ENCODE peak calls at places on chromosomes 6 and 20, in four cellular contexts. One of them, this sample, is unnamed. For H3K4me1, the result is how much of the 10 kb centered on the place peaks cover.

GRCh38 chr6:5723905-5724691 is 282.6 kb downstream of the NRN1 start:
- DNase-seq in thoracic aorta: no peak
- DNase-seq in transverse colon: peak
- DNase-seq in iPS DF 6.9: no peak
- DNase-seq in this sample: no peak

GRCh38 chr20:17808357-17808756 is 108.6 kb downstream of the BANF2 start:
- DNase-seq in iPS DF 6.9: no peak
- DNase-seq in transverse colon: no peak
- DNase-seq in thoracic aorta: peak
- DNase-seq in this sample: peak

GRCh38 chr6:138987299-138987642 is 782 bp downstream of the REPS1 start:
- DNase-seq in iPS DF 6.9: no peak
- DNase-seq in thoracic aorta: no peak
- DNase-seq in transverse colon: no peak
- DNase-seq in this sample: no peak

GRCh38 chr6:170393807-170394399 is 87.3 kb downstream of the FAM120B start:
- DNase-seq in thoracic aorta: no peak
- DNase-seq in transverse colon: no peak
- DNase-seq in iPS DF 6.9: no peak
- DNase-seq in this sample: no peak

GRCh38 chr6:147615659-147616456 is 107.4 kb downstream of the SAMD5 start:
- DNase-seq in thoracic aorta: no peak
- DNase-seq in transverse colon: no peak
- DNase-seq in iPS DF 6.9: no peak
- DNase-seq in this sample: no peak

GRCh38 chr6:169248521-169248971 is 5.1 kb downstream of the THBS2 start:
- DNase-seq in transverse colon: no peak
- DNase-seq in iPS DF 6.9: no peak
- DNase-seq in thoracic aorta: no peak
- DNase-seq in this sample: no peak

GRCh38 chr20:39295301-39295700 is 333.2 kb downstream of the DHX35 start:
- DNase-seq in thoracic aorta: no peak
- DNase-seq in iPS DF 6.9: no peak
- DNase-seq in transverse colon: no peak
- DNase-seq in this sample: no peak

GRCh38 chr6:161303628-161304340 is 29.9 kb upstream of the AGPAT4 start:
- DNase-seq in thoracic aorta: no peak
- DNase-seq in transverse colon: no peak
- DNase-seq in iPS DF 6.9: no peak
- DNase-seq in this sample: no peak

GRCh38 chr6:126293891-126294524 is 45.9 kb upstream of the CENPW start:
- DNase-seq in thoracic aorta: no peak
- DNase-seq in iPS DF 6.9: no peak
- DNase-seq in transverse colon: no peak
- DNase-seq in this sample: no peak

GRCh38 chr6:6684365-6684833 is 95.9 kb downstream of the LY86 start:
- DNase-seq in transverse colon: no peak
- DNase-seq in iPS DF 6.9: no peak
- DNase-seq in thoracic aorta: no peak
- DNase-seq in this sample: no peak

GRCh38 chr6:27280540-27281000 is 31.5 kb downstream of the POM121L2 start:
- DNase-seq in iPS DF 6.9: no peak
- DNase-seq in thoracic aorta: no peak
- DNase-seq in transverse colon: no peak
- DNase-seq in this sample: no peak

GRCh38 chr6:142242269-142242668 is 59.5 kb upstream of the ADGRG6 start:
- DNase-seq in transverse colon: no peak
- DNase-seq in thoracic aorta: no peak
- DNase-seq in iPS DF 6.9: no peak
- DNase-seq in this sample: no peak

GRCh38 chr6:93932175-93932574 is 512.8 kb upstream of the EPHA7 start:
- DNase-seq in transverse colon: no peak
- DNase-seq in thoracic aorta: no peak
- DNase-seq in iPS DF 6.9: no peak
- DNase-seq in this sample: no peak

GRCh38 chr20:23143986-23144695 is 58.0 kb upstream of the CD93 start:
- DNase-seq in thoracic aorta: no peak
- DNase-seq in iPS DF 6.9: no peak
- DNase-seq in transverse colon: peak
- DNase-seq in this sample: no peak

GRCh38 chr6:52511572-52512151 is 65.2 kb downstream of the TRAM2 start:
- DNase-seq in transverse colon: no peak
- DNase-seq in thoracic aorta: no peak
- DNase-seq in iPS DF 6.9: no peak
- DNase-seq in this sample: no peak

GRCh38 chr20:39112196-39112743 is 150.1 kb downstream of the DHX35 start:
- DNase-seq in iPS DF 6.9: peak
- DNase-seq in thoracic aorta: no peak
- DNase-seq in transverse colon: peak
- DNase-seq in this sample: no peak

GRCh38 chr20:24309596-24309995 is 159.8 kb upstream of the SYNDIG1 start:
- DNase-seq in transverse colon: no peak
- DNase-seq in iPS DF 6.9: no peak
- DNase-seq in thoracic aorta: no peak
- DNase-seq in this sample: no peak

DNA sequence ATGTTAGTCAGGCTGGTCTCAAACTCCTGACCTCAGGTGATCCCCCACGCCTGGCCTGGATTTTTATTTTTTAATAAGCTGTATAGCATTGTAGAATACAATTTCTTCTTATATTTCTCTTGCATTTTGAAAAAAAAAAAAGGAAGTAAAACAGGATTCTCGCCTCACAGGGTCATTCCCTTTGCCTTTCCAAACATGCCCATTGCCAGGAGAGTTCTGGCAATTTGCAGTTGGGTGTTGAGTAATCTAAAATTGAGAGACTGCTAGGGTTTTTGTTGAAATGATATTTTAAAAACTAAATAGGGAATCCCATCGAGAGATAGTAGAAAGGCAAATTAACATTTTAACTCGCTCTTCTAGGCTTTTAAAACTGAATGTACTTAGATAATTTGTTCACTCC is 196.1 kb downstream of the JARID2 start:
- DNase-seq in transverse colon: no peak
- DNase-seq in iPS DF 6.9: no peak
- DNase-seq in thoracic aorta: no peak
- DNase-seq in this sample: no peak
- H3K4me1 ChIP-seq in transverse colon: half or more
- H3K4me1 ChIP-seq in iPS DF 6.9: under half
- H3K4me1 ChIP-seq in thoracic aorta: under half
- H3K4me1 ChIP-seq in this sample: under half

DNA sequence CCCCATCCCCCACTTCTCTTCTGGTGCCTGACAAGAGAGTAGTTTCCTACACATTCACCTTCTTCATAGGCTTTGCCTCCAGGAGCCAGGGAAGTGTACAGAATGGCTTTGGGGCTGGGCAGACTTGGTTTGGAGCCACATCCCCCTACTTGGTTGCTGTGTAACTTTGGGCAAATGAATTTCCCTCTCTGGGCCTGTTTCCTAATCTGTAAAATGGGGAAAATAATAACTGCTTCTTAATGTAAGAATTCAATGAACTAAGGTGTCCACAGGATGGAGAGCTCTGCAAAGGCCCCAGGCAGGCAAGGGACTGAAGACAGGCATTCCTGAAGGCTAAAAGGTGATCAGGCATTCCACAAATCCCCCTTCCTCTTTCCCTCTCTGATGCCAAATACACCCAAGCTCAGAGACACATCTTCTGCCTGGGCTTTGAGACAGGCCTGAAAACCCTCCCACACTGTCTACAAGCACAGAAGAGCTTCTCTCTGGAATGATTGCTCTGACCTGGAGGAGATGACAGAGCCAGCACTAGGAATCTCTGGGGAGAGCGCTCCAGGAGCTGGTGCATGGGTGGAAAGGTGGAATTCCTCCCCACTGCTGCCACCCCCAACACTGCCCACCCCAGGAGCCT is 6.9 kb upstream of the C20orf203 start:
- DNase-seq in transverse colon: no peak
- DNase-seq in iPS DF 6.9: no peak
- DNase-seq in thoracic aorta: no peak
- DNase-seq in this sample: no peak
- H3K4me1 ChIP-seq in transverse colon: under half
- H3K4me1 ChIP-seq in iPS DF 6.9: under half
- H3K4me1 ChIP-seq in thoracic aorta: under half
- H3K4me1 ChIP-seq in this sample: under half

GRCh38 chr20:49982346-49983122 is at the start of gene SNAI1:
- DNase-seq in iPS DF 6.9: no peak
- DNase-seq in transverse colon: peak
- DNase-seq in thoracic aorta: no peak
- DNase-seq in this sample: peak

GRCh38 chr20:49985157-49985556 is 2.4 kb downstream of the SNAI1 start:
- DNase-seq in transverse colon: no peak
- DNase-seq in thoracic aorta: no peak
- DNase-seq in iPS DF 6.9: no peak
- DNase-seq in this sample: no peak

GRCh38 chr20:49984426-49985153 is 1.8 kb downstream of the SNAI1 start:
- DNase-seq in transverse colon: no peak
- DNase-seq in iPS DF 6.9: no peak
- DNase-seq in thoracic aorta: no peak
- DNase-seq in this sample: no peak

GRCh38 chr20:49983123-49983847 is 505 bp downstream of the SNAI1 start:
- DNase-seq in iPS DF 6.9: no peak
- DNase-seq in thoracic aorta: no peak
- DNase-seq in transverse colon: no peak
- DNase-seq in this sample: no peak

DNA sequence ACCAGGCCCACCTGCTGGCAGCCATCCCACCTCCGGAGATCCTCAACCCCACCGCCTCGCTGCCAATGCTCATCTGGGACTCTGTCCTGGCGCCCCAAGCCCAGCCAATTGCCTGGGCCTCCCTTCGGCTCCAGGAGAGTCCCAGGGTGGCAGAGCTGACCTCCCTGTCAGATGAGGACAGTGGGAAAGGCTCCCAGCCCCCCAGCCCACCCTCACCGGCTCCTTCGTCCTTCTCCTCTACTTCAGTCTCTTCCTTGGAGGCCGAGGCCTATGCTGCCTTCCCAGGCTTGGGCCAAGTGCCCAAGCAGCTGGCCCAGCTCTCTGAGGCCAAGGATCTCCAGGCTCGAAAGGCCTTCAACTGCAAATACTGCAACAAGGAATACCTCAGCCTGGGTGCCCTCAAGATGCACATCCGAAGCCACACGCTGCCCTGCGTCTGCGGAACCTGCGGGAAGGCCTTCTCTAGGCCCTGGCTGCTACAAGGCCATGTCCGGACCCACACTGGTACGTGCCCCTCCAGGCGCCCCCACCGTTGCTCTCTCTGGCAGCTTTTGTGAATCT is 1.1 kb downstream of the SNAI1 start:
- DNase-seq in transverse colon: no peak
- DNase-seq in thoracic aorta: no peak
- DNase-seq in iPS DF 6.9: no peak
- DNase-seq in this sample: no peak
- H3K4me1 ChIP-seq in transverse colon: half or more
- H3K4me1 ChIP-seq in thoracic aorta: under half
- H3K4me1 ChIP-seq in iPS DF 6.9: under half
- H3K4me1 ChIP-seq in this sample: under half

GRCh38 chr6:11772109-11772830 is 6.3 kb downstream of the ADTRP start:
- DNase-seq in thoracic aorta: no peak
- DNase-seq in transverse colon: no peak
- DNase-seq in iPS DF 6.9: no peak
- DNase-seq in this sample: peak

GRCh38 chr6:11770546-11771466 is 7.8 kb downstream of the ADTRP start:
- DNase-seq in iPS DF 6.9: no peak
- DNase-seq in transverse colon: peak
- DNase-seq in thoracic aorta: peak
- DNase-seq in this sample: peak

GRCh38 chr6:11773013-11773412 is 5.6 kb downstream of the ADTRP start:
- DNase-seq in thoracic aorta: no peak
- DNase-seq in transverse colon: no peak
- DNase-seq in iPS DF 6.9: no peak
- DNase-seq in this sample: no peak

GRCh38 chr6:11769816-11770545 is 8.6 kb downstream of the ADTRP start:
- DNase-seq in transverse colon: peak
- DNase-seq in thoracic aorta: no peak
- DNase-seq in iPS DF 6.9: no peak
- DNase-seq in this sample: no peak

GRCh38 chr6:11771473-11772048 is 7.0 kb downstream of the ADTRP start:
- DNase-seq in thoracic aorta: no peak
- DNase-seq in iPS DF 6.9: no peak
- DNase-seq in transverse colon: no peak
- DNase-seq in this sample: no peak
- H3K4me1 ChIP-seq in thoracic aorta: under half
- H3K4me1 ChIP-seq in iPS DF 6.9: under half
- H3K4me1 ChIP-seq in transverse colon: under half
- H3K4me1 ChIP-seq in this sample: under half

GRCh38 chr6:128508588-128509296 is 11.7 kb downstream of the PTPRK start:
- DNase-seq in thoracic aorta: no peak
- DNase-seq in iPS DF 6.9: no peak
- DNase-seq in transverse colon: no peak
- DNase-seq in this sample: no peak

GRCh38 chr6:128509709-128510108 is 10.7 kb downstream of the PTPRK start:
- DNase-seq in iPS DF 6.9: no peak
- DNase-seq in transverse colon: no peak
- DNase-seq in thoracic aorta: no peak
- DNase-seq in this sample: no peak

GRCh38 chr6:128513878-128514277 is 6.5 kb downstream of the PTPRK start:
- DNase-seq in thoracic aorta: no peak
- DNase-seq in iPS DF 6.9: no peak
- DNase-seq in transverse colon: no peak
- DNase-seq in this sample: no peak

GRCh38 chr6:128512296-128512695 is 8.1 kb downstream of the PTPRK start:
- DNase-seq in transverse colon: no peak
- DNase-seq in iPS DF 6.9: no peak
- DNase-seq in thoracic aorta: no peak
- DNase-seq in this sample: no peak

GRCh38 chr6:128511518-128511917 is 8.9 kb downstream of the PTPRK start:
- DNase-seq in iPS DF 6.9: no peak
- DNase-seq in thoracic aorta: no peak
- DNase-seq in transverse colon: no peak
- DNase-seq in this sample: no peak
- H3K4me1 ChIP-seq in iPS DF 6.9: under half
- H3K4me1 ChIP-seq in thoracic aorta: under half
- H3K4me1 ChIP-seq in transverse colon: half or more
- H3K4me1 ChIP-seq in this sample: under half

GRCh38 chr20:63565021-63565698 is 8.9 kb downstream of the HELZ2 start:
- DNase-seq in thoracic aorta: no peak
- DNase-seq in iPS DF 6.9: no peak
- DNase-seq in transverse colon: no peak
- DNase-seq in this sample: no peak

GRCh38 chr20:63567132-63567381 is 7.0 kb downstream of the HELZ2 start:
- DNase-seq in thoracic aorta: no peak
- DNase-seq in transverse colon: no peak
- DNase-seq in iPS DF 6.9: no peak
- DNase-seq in this sample: no peak

GRCh38 chr20:63564036-63564810 is 9.8 kb downstream of the HELZ2 start:
- DNase-seq in thoracic aorta: no peak
- DNase-seq in iPS DF 6.9: no peak
- DNase-seq in transverse colon: no peak
- DNase-seq in this sample: no peak

GRCh38 chr20:63566395-63567131 is 7.5 kb downstream of the HELZ2 start:
- DNase-seq in thoracic aorta: no peak
- DNase-seq in iPS DF 6.9: no peak
- DNase-seq in transverse colon: no peak
- DNase-seq in this sample: no peak

GRCh38 chr20:63565699-63566335 is 8.2 kb downstream of the HELZ2 start:
- DNase-seq in thoracic aorta: no peak
- DNase-seq in iPS DF 6.9: no peak
- DNase-seq in transverse colon: no peak
- DNase-seq in this sample: no peak
- H3K4me1 ChIP-seq in thoracic aorta: under half
- H3K4me1 ChIP-seq in iPS DF 6.9: under half
- H3K4me1 ChIP-seq in transverse colon: under half
- H3K4me1 ChIP-seq in this sample: under half